ENCODE peak calls at places on chromosomes 1 and 21, in seven cellular contexts. U is esophagus muscularis mucosa; L is brain microvascular endothelial cell; C is prostate gland; N is CD8-positive, alpha-beta T cell; Z is AG04449; K is AG09319. T is an unnamed sample.

GRCh38 chr1:217534566-217534965 is 96.3 kb downstream of the GPATCH2 start:
- DNase-seq in U (no peak), L (no peak), C (no peak), N (no peak), Z (no peak), K (no peak), T (no peak)

GRCh38 chr1:245177071-245177900 is 22.5 kb downstream of the KIF26B start:
- DNase-seq in U (no peak), L (no peak), C (no peak), N (no peak), Z (no peak), K (no peak), T (no peak)

GRCh38 chr1:230286890-230287269 is 139.3 kb downstream of the PGBD5 start:
- DNase-seq in U (no peak), L (no peak), C (no peak), N (no peak), Z (no peak), K (no peak), T (no peak)

GRCh38 chr1:159431904-159432303 is at the start of gene OR10J4:
- DNase-seq in U (no peak), L (no peak), C (no peak), N (no peak), Z (no peak), K (no peak), T (no peak)

GRCh38 chr1:244248426-244248825 is 197.3 kb downstream of the ZBTB18 start:
- DNase-seq in U (no peak), L (no peak), C (no peak), N (no peak), Z (no peak), K (no peak), T (no peak)

GRCh38 chr1:201648911-201649775 is 110.2 kb downstream of the NAV1 start:
- DNase-seq in U (no peak), L (no peak), C (no peak), N (no peak), Z (no peak), K (no peak), T (no peak)

GRCh38 chr1:211611818-211612217 is 32.9 kb upstream of the SLC30A1 start:
- DNase-seq in U (no peak), L (no peak), C (no peak), N (no peak), Z (no peak), K (no peak), T (no peak)

GRCh38 chr1:54768093-54768492 is 3.8 kb upstream of the PARS2 start:
- DNase-seq in U (no peak), L (peak; percentile 3), C (no peak), N (no peak), Z (no peak), K (no peak), T (no peak)

GRCh38 chr21:17461014-17461413 is 51.8 kb upstream of the CXADR start:
- DNase-seq in U (no peak), L (peak; percentile 84), C (peak; percentile 41), N (no peak), Z (peak; percentile 44), K (no peak), T (no peak)

GRCh38 chr1:41435570-41436178 is 48.8 kb downstream of the EDN2 start:
- DNase-seq in U (no peak), L (peak; percentile 69), C (no peak), N (no peak), Z (no peak), K (no peak), T (no peak)

GRCh38 chr1:39170731-39171375 is 33.6 kb upstream of the MACF1 start:
- DNase-seq in U (no peak), L (no peak), C (no peak), N (no peak), Z (no peak), K (no peak), T (no peak)

GRCh38 chr1:34759472-34760357 is at the start of gene GJB4:
- DNase-seq in U (no peak), L (no peak), C (peak; percentile 33), N (no peak), Z (no peak), K (no peak), T (no peak)

GRCh38 chr1:232059726-232060360 is 433.3 kb downstream of the DISC1 start:
- DNase-seq in U (no peak), L (no peak), C (no peak), N (no peak), Z (no peak), K (no peak), T (no peak)

GRCh38 chr1:20726932-20727745 is 5.4 kb downstream of the SH2D5 start:
- DNase-seq in U (no peak), L (no peak), C (no peak), N (no peak), Z (no peak), K (no peak), T (no peak)

GRCh38 chr1:179814513-179814838 is 63.1 kb downstream of the TOR1AIP2 start:
- DNase-seq in U (no peak), L (no peak), C (no peak), N (no peak), Z (no peak), K (no peak), T (no peak)

GRCh38 chr1:26574690-26575349 is 45.3 kb downstream of the RPS6KA1 start:
- DNase-seq in U (no peak), L (no peak), C (no peak), N (no peak), Z (no peak), K (peak; percentile 22), T (no peak)

GRCh38 chr1:89809556-89809955 is 11.3 kb upstream of the LRRC8D start:
- DNase-seq in U (no peak), L (no peak), C (no peak), N (no peak), Z (no peak), K (no peak), T (no peak)

GRCh38 chr1:181178241-181178640 is 89.7 kb downstream of the IER5 start:
- DNase-seq in U (no peak), L (no peak), C (no peak), N (no peak), Z (no peak), K (no peak), T (no peak)

GRCh38 chr1:47758341-47759237 is 238.6 kb downstream of the TRABD2B start:
- DNase-seq in U (no peak), L (peak; percentile 86), C (no peak), N (no peak), Z (no peak), K (no peak), T (no peak)

GRCh38 chr21:32004281-32004680 is 131.5 kb downstream of the HUNK start:
- DNase-seq in U (no peak), L (no peak), C (no peak), N (no peak), Z (no peak), K (no peak), T (no peak)

GRCh38 chr1:199723557-199723956 is 304.0 kb upstream of the NR5A2 start:
- DNase-seq in U (no peak), L (no peak), C (no peak), N (no peak), Z (no peak), K (peak; percentile 8), T (no peak)

DNA sequence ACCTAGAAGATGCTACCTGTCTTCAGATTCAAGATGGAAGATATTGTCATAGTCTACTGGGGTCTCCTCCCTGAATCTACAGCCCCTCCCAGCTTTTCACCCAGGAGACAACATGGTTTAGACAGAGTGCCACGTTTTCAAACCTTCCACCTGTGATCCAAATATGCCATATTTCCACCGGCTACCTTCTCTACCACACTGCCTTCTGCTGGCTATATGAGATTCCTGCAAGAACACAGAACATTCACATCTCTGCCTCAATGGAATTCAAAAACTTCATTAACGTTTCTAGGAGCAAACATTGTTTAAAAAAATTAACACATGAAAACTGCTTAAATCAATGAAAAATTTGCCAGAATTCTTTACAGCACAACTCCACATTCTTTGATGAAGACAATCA is 12.9 kb upstream of the LELP1 start:
- DNase-seq in U (no peak), L (no peak), C (no peak), N (no peak), Z (no peak), K (no peak), T (no peak)
- TF ChIP-seq CTCF in U (no peak), L (no peak), C (no peak), N (no peak), Z (no peak), K (no peak), T (peak; percentile 30)

DNA sequence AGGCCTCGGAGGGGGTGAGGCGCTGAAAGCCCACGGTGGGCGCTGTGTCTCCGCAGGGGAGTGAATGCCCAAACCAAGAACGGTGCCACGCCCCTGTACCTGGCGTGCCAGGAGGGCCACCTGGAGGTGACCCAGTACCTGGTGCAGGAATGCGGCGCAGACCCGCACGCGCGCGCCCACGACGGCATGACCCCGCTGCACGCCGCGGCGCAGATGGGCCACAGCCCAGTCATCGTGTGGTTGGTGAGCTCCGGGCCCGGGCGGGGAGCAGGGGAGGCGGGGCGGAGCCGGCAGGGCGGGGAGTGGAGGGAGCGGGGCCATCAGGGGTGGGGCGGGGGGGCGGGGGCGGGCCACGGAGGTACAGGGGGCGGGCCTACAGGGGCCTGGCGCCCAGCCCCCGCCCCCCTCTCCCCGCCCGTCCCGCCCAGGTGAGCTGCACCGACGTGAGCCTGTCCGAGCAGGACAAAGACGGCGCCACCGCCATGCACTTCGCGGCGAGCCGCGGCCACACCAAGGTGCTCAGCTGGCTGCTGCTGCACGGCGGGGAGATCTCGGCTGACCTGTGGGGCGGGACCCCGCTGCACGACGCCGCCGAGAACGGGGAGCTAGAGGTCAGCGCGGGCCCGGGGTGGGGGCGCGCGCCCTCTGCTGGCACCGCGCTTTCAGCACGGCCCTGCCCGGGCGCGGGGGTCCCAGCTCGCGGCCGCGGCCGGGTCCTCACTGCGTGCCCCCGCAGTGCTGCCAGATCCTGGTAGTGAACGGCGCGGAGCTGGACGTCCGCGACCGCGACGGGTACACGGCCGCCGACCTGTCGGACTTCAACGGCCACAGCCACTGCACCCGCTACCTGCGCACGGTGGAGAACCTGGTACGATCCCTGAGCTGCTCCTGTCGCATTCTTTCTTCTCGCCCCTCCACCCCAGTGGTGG is 15.9 kb downstream of the ESPN start:
- DNase-seq in U (no peak), L (no peak), C (peak; percentile 58), N (peak; percentile 41), Z (no peak), K (no peak), T (peak; percentile 73)
- TF ChIP-seq CTCF in U (peak; percentile 38), L (no peak), C (peak; percentile 26), N (no peak), Z (peak; percentile 19), K (no peak), T (peak; percentile 11)

DNA sequence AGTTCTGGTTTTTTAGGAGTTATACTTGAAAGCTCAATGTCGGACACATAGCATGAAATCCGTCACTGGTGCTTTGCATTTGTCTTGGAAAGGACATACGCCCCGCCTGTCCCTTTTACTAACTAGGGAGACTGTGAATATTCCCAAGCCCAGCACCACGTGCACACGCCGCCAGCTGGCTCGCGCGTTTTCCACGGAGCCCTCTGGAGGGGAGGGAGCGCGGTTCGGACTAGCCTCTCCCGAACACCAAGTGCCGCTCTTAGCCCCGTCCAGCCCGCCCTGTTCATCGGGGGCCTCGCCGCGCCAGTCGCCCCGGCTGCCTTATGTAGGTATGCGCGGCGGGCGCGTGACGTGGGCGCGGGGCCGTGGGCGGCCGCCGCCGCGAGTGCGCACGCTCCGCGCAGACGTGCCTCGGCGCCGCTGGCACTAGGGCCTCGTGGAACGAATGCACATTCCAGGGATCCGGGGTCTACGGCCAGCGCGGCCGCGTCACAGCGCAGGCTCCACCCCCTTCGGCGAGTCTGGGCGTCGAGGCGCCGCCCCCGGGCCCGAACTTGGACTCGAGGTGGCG is 689 bp upstream of the IRF2BP2 start:
- DNase-seq in U (peak; percentile 99), L (peak; percentile 93), C (peak; percentile 93), N (peak; percentile 86), Z (no peak), K (peak; percentile 90), T (peak; percentile 90)
- TF ChIP-seq CTCF in U (no peak), L (peak; percentile 19), C (peak; percentile 28), N (no peak), Z (peak; percentile 19), K (no peak), T (no peak)

GRCh38 chr1:205588691-205589445 is 42.9 kb downstream of the ELK4 start:
- DNase-seq in U (no peak), L (peak; percentile 56), C (no peak), N (no peak), Z (no peak), K (no peak), T (peak; percentile 51)
- TF ChIP-seq CTCF in U (no peak), L (peak; percentile 86), C (peak; percentile 38), N (no peak), Z (peak; percentile 78), K (peak; percentile 54), T (peak; percentile 48)

T was measured in GM10248.